ENCODE peak calls at places on chromosomes 13 and 19, in four cellular contexts. B is HepG2, G is H1, Z is GM12878. S is an unnamed sample. For H3K4me1, the result is how much of the 10 kb centered on the place peaks cover.

GRCh38 chr13:77952737-77953136 is 34.1 kb upstream of the EDNRB start:
- DNase-seq in G (no peak), Z (no peak), B (no peak), S (no peak)

GRCh38 chr13:26128676-26129075 is 76.9 kb upstream of the SHISA2 start:
- DNase-seq in Z (no peak), B (no peak), G (no peak), S (no peak)

GRCh38 chr13:64480648-64481047 is 2749.5 kb downstream of the PCDH9 start:
- DNase-seq in G (no peak), B (no peak), Z (no peak), S (no peak)

GRCh38 chr13:112531263-112531794 is 56.6 kb downstream of the TUBGCP3 start:
- DNase-seq in G (no peak), Z (no peak), B (no peak), S (no peak)

GRCh38 chr13:40476175-40476958 is 190.1 kb downstream of the FOXO1 start:
- DNase-seq in Z (no peak), G (no peak), B (peak), S (no peak)

GRCh38 chr13:23794267-23795161 is 94.7 kb downstream of the MIPEP start:
- DNase-seq in G (no peak), B (no peak), Z (peak), S (no peak)

GRCh38 chr19:44757735-44758505 is 9.4 kb downstream of the BCL3 start:
- DNase-seq in Z (no peak), B (no peak), G (no peak), S (no peak)

GRCh38 chr19:51948979-51949378 is 21.7 kb downstream of the ZNF613 start:
- DNase-seq in B (no peak), G (no peak), Z (no peak), S (peak)

GRCh38 chr19:50906217-50906616 is 5.0 kb downstream of the KLK4 start:
- DNase-seq in Z (no peak), G (no peak), B (peak), S (no peak)

GRCh38 chr19:4103073-4103418 is 20.9 kb downstream of the MAP2K2 start:
- DNase-seq in Z (no peak), G (no peak), B (no peak), S (no peak)

GRCh38 chr13:44051923-44052322 is 172.2 kb downstream of the LACC1 start:
- DNase-seq in Z (no peak), G (no peak), B (no peak), S (no peak)

GRCh38 chr19:37505958-37506386 is 767 bp upstream of the ZNF793 start:
- DNase-seq in Z (no peak), G (no peak), B (no peak), S (no peak)

GRCh38 chr13:104014803-104015645 is 948.8 kb upstream of the SLC10A2 start:
- DNase-seq in B (no peak), G (no peak), Z (no peak), S (no peak)

GRCh38 chr19:18647807-18648206 is 11.0 kb downstream of the KLHL26 start:
- DNase-seq in G (no peak), B (no peak), Z (no peak), S (no peak)

GRCh38 chr13:41915096-41915495 is 45.8 kb downstream of the VWA8 start:
- DNase-seq in Z (no peak), B (no peak), G (no peak), S (no peak)

GRCh38 chr13:79621449-79621848 is 140.5 kb downstream of the NDFIP2 start:
- DNase-seq in Z (no peak), B (no peak), G (no peak), S (no peak)

GRCh38 chr13:45280751-45281634 is 60.0 kb downstream of the TPT1 start:
- DNase-seq in Z (no peak), G (peak), B (peak), S (peak)

GRCh38 chr13:38687246-38688229 is 661 bp downstream of the FREM2 start:
- DNase-seq in Z (no peak), B (no peak), G (no peak), S (peak)

GRCh38 chr13:74187564-74187963 is 53.4 kb upstream of the KLF12 start:
- DNase-seq in Z (no peak), B (peak), G (no peak), S (no peak)

GRCh38 chr13:30622551-30622950 is 4.8 kb downstream of the USPL1 start:
- DNase-seq in G (no peak), B (no peak), Z (no peak), S (no peak)

GRCh38 chr19:13026478-13026999 is 31.3 kb downstream of the NFIX start:
- DNase-seq in G (no peak), Z (no peak), B (peak), S (no peak)

GRCh38 chr19:15031675-15032074 is 17.6 kb upstream of the CASP14 start:
- DNase-seq in Z (no peak), G (no peak), B (no peak), S (no peak)

GRCh38 chr13:51070005-51070649 is 40.9 kb downstream of the C13orf42 start:
- DNase-seq in G (peak), B (peak), Z (peak), S (peak)

GRCh38 chr13:81488021-81488420 is 1147.1 kb upstream of the SPRY2 start:
- DNase-seq in Z (no peak), G (no peak), B (no peak), S (no peak)

GRCh38 chr13:61255035-61255796 is 160.4 kb downstream of the PCDH20 start:
- DNase-seq in Z (no peak), G (no peak), B (peak), S (no peak)

GRCh38 chr19:13032837-13033236 is 37.6 kb downstream of the NFIX start:
- DNase-seq in B (no peak), G (no peak), Z (no peak), S (no peak)

GRCh38 chr13:73063166-73063565 is 4.4 kb downstream of the KLF5 start:
- DNase-seq in B (no peak), G (no peak), Z (no peak), S (no peak)
- H3K4me3 ChIP-seq in B (no peak), G (no peak), Z (no peak), S (no peak)

DNA sequence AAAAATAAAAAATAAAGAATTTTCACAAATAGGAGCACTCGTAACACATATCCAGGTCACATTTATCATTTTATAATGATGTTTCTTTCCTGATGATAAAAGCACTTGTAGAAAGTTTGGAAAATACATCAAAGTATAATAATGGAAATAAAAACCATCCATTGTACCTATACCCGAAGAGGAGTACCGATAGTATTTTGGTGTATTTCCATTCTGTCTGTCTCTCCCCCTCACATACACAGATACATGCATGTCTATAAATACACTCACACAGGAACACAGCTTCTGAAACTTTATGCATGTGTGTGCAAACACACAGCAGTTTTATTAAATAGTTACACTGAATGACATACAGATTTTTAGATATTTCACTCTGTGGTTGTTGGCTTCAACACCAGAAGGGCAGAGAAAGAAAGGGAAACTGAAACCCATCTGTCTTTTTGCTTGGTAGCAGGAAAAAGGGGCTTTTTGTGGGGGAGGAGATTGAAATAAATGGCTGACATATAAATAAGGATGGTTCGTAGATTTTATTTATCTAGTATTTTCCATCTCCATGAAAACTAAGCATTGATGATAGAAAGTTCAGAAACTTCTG is 114.8 kb downstream of the LRCH1 start:
- DNase-seq in B (no peak), G (no peak), Z (no peak), S (no peak)
- TF ChIP-seq SUZ12 in B (no peak), G (no peak), Z (no peak), S (no peak)

GRCh38 chr19:45878043-45878794 is 7.7 kb downstream of the IRF2BP1 start:
- DNase-seq in Z (no peak), G (no peak), B (peak), S (no peak)

GRCh38 chr19:45874620-45874966 is 10.5 kb downstream of the FOXA3 start:
- DNase-seq in Z (no peak), B (peak), G (no peak), S (no peak)

GRCh38 chr19:45876411-45877197 is 9.3 kb downstream of the IRF2BP1 start:
- DNase-seq in G (no peak), B (peak), Z (no peak), S (no peak)

GRCh38 chr19:45873219-45873772 is 9.2 kb downstream of the FOXA3 start:
- DNase-seq in B (no peak), Z (no peak), G (no peak), S (no peak)

DNA sequence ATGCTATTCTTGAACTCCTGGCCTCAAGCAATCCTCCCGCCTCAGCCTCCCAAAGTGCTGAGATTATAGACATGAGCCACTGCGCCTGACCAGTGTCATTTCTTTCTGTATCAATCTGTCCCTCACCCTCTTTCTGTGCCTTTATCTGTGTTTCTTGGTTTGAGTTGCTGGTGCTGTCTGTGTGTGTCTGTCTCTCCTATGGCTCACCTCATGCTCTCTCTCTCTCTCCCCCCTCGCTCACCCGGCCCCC is 9.9 kb downstream of the IRF2BP1 start:
- DNase-seq in B (no peak), G (no peak), Z (no peak), S (no peak)
- H3K4me1 ChIP-seq in B (half or more), G (under half), Z (under half), S (under half)

GRCh38 chr19:11378319-11379189 is 4.1 kb downstream of the SWSAP1 start:
- DNase-seq in Z (no peak), G (no peak), B (peak), S (no peak)

GRCh38 chr19:11377756-11378155 is 3.3 kb downstream of the SWSAP1 start:
- DNase-seq in B (no peak), G (no peak), Z (no peak), S (no peak)

GRCh38 chr19:11380653-11381534 is 3.2 kb downstream of the EPOR start:
- DNase-seq in G (peak), B (peak), Z (peak), S (peak)

GRCh38 chr19:11381535-11382369 is 2.4 kb downstream of the EPOR start:
- DNase-seq in G (no peak), B (no peak), Z (peak), S (peak)

GRCh38 chr19:11379857-11380350 is 4.2 kb downstream of the EPOR start:
- DNase-seq in G (no peak), Z (no peak), B (no peak), S (no peak)
- H3K4me3 ChIP-seq in G (no peak), Z (peak), B (no peak), S (peak)

DNA sequence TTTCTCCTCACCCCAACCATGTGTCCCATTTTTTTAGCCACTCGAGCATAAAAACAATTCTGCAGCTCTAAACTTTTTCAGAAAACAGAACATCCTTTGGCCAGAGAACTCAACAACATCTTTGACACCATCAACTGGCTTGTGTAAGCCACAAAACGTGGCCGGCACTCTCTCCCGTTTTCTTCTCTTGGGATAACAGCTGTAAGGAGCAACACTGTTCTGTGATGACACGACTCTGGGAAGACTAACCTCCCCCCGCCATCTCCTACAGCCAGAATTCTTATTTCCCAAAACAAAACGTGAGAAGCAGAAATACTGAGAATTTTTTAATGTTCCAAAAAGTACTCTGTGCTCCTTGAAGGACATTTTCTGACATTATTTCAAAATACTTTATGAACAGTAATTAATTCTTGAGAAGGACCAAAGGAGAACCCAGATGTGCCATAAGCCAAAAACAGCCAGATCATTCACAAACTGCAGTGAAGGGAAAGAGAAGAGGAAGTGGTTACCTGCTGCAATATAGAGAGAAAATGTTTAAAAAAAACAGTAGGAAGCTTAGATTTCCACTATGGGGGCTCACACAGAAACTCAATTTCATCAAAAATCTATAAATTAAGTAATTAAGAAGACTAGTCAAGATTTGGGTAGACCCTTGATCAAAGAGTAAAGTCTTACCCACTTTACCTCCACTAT is 25.8 kb downstream of the COL4A1 start:
- DNase-seq in B (no peak), G (no peak), Z (no peak), S (no peak)
- TF ChIP-seq SUZ12 in B (no peak), G (no peak), Z (no peak), S (no peak)

GRCh38 chr13:33169273-33169980 is 116.1 kb downstream of the STARD13 start:
- DNase-seq in B (no peak), G (no peak), Z (no peak), S (no peak)

GRCh38 chr13:33158830-33159229 is 126.7 kb downstream of the STARD13 start:
- DNase-seq in Z (no peak), B (no peak), G (no peak), S (no peak)

GRCh38 chr13:33167521-33167920 is 118.0 kb downstream of the STARD13 start:
- DNase-seq in Z (no peak), G (no peak), B (peak), S (no peak)

GRCh38 chr13:33168326-33168960 is 117.1 kb downstream of the STARD13 start:
- DNase-seq in Z (no peak), G (no peak), B (peak), S (no peak)

GRCh38 chr13:33164331-33164730 is 121.2 kb downstream of the STARD13 start:
- DNase-seq in B (peak), G (no peak), Z (no peak), S (no peak)
- H3K4me1 ChIP-seq in B (under half), G (under half), Z (under half), S (under half)

DNA sequence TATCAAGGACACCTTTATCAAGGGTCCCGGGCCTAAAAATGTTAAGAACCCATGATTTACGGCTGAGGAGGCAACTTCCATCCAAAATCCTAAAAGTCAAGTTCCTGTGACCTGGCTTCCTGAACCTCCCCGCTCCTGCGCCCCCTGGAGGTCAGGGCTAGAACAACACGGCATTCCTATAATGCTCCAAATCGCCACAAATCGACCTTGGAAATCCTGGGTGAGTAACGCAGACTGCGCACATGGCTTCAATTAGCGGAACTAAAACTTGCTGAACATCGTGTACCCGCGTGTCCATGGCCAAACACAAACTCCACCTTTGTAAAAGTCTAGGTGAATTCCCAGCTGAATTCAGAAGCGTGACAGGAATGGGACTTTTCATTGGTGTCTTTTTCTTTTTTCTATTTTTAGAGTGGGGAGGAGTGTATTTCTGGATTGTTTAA is 4.3 kb upstream of the C5AR1 start:
- DNase-seq in G (peak), B (peak), Z (peak), S (peak)
- H3K4me3 ChIP-seq in G (no peak), B (no peak), Z (no peak), S (no peak)

S was measured in NT2/D1.